ENCODE peak calls at places on chromosome 14, in six cellular contexts. Z is left cardiac atrium, P is RKO, S is foreskin fibroblast, K is A172, V is GM12891. N is an unnamed sample.

GRCh38 chr14:86027990-86028389 is 498.0 kb downstream of the FLRT2 start:
- DNase-seq in Z (no peak), P (no peak), S (no peak), K (no peak), V (no peak), N (no peak)

GRCh38 chr14:20662968-20663731 is 21.2 kb upstream of the RNASE4 start:
- DNase-seq in Z (peak; percentile 46), P (peak; percentile 74), S (peak; percentile 69), K (peak; percentile 71), V (peak; percentile 52), N (peak; percentile 79)

GRCh38 chr14:37597538-37598084 is 2.2 kb downstream of the TTC6 start:
- DNase-seq in Z (no peak), P (no peak), S (peak; percentile 41), K (no peak), V (no peak), N (no peak)

GRCh38 chr14:93031505-93032300 is 84.0 kb downstream of the ITPK1 start:
- DNase-seq in Z (no peak), P (no peak), S (no peak), K (no peak), V (no peak), N (no peak)

GRCh38 chr14:45651906-45652305 is 398.9 kb upstream of the MIS18BP1 start:
- DNase-seq in Z (no peak), P (no peak), S (peak; percentile 5), K (peak; percentile 8), V (no peak), N (no peak)

GRCh38 chr14:100246809-100247428 is 8.0 kb downstream of the YY1 start:
- DNase-seq in Z (no peak), P (peak; percentile 72), S (peak; percentile 66), K (peak; percentile 29), V (no peak), N (peak; percentile 42)

GRCh38 chr14:68309631-68310030 is 483.2 kb downstream of the ZFP36L1 start:
- DNase-seq in Z (no peak), P (no peak), S (peak; percentile 8), K (peak; percentile 13), V (no peak), N (no peak)

GRCh38 chr14:21066882-21067502 is 3.1 kb upstream of the ARHGEF40 start:
- DNase-seq in Z (no peak), P (peak; percentile 57), S (peak; percentile 43), K (no peak), V (no peak), N (no peak)

GRCh38 chr14:104858811-104859426 is 6.1 kb upstream of the CEP170B start:
- DNase-seq in Z (no peak), P (no peak), S (no peak), K (no peak), V (no peak), N (no peak)

GRCh38 chr14:69490219-69490918 is 5.8 kb downstream of the PLEKHD1 start:
- DNase-seq in Z (no peak), P (no peak), S (no peak), K (no peak), V (no peak), N (no peak)

GRCh38 chr14:69316449-69317391 is 56.8 kb downstream of the GALNT16 start:
- DNase-seq in Z (peak; percentile 69), P (peak; percentile 54), S (peak; percentile 98), K (peak; percentile 88), V (no peak), N (no peak)

GRCh38 chr14:91377700-91378652 is 39.6 kb downstream of the CCDC88C start:
- DNase-seq in Z (no peak), P (peak; percentile 3), S (peak; percentile 83), K (peak; percentile 16), V (no peak), N (no peak)

GRCh38 chr14:37695836-37696235 is 100.4 kb downstream of the TTC6 start:
- DNase-seq in Z (no peak), P (no peak), S (no peak), K (no peak), V (no peak), N (no peak)

GRCh38 chr14:96994999-96995398 is 197.8 kb downstream of the VRK1 start:
- DNase-seq in Z (no peak), P (no peak), S (no peak), K (no peak), V (no peak), N (no peak)